ENCODE peak calls at places on chromosome 17, in six cellular contexts. F is HTR-8/SVneo; A is NCI-H774; U is amniotic stem cell; O is cardiac muscle cell; G is CD8-positive, alpha-beta memory T cell. I is an unnamed sample.

GRCh38 chr17:40063034-40063765 is 435 bp downstream of the THRA start:
- DNase-seq in G (no peak), O (peak), U (no peak), F (no peak), A (peak), I (peak)

GRCh38 chr17:59899099-59899498 is 6.2 kb downstream of the RPS6KB1 start:
- DNase-seq in U (peak), F (peak), G (no peak), A (peak), O (no peak), I (no peak)

GRCh38 chr17:29555840-29556239 is 11.0 kb downstream of the ABHD15 start:
- DNase-seq in U (no peak), A (no peak), F (no peak), O (no peak), G (no peak), I (no peak)

GRCh38 chr17:27878776-27879562 is 14.2 kb downstream of the LYRM9 start:
- DNase-seq in U (no peak), A (no peak), G (no peak), O (peak), F (no peak), I (peak)

GRCh38 chr17:36918260-36918691 is 19.0 kb upstream of the LHX1 start:
- DNase-seq in F (peak), A (no peak), G (no peak), U (no peak), O (peak), I (no peak)

GRCh38 chr17:2207815-2208515 is 95.6 kb downstream of the SMG6 start:
- DNase-seq in U (no peak), F (no peak), G (no peak), O (peak), A (no peak), I (no peak)

GRCh38 chr17:55295411-55296170 is 30.8 kb downstream of the HLF start:
- DNase-seq in F (peak), A (peak), O (peak), G (peak), U (peak), I (peak)

GRCh38 chr17:72984145-72984924 is 108.2 kb downstream of the SLC39A11 start:
- DNase-seq in G (no peak), F (peak), U (peak), A (no peak), O (no peak), I (no peak)

GRCh38 chr17:8120520-8121443 is 2.5 kb upstream of the ALOXE3 start:
- DNase-seq in U (no peak), G (peak), O (peak), A (peak), F (peak), I (peak)

GRCh38 chr17:74686761-74687160 is 26.0 kb downstream of the CD300LF start:
- DNase-seq in U (no peak), G (no peak), O (no peak), A (no peak), F (no peak), I (peak)

GRCh38 chr17:142102-142661 is 4.8 kb downstream of the SCGB1C2 start:
- DNase-seq in O (no peak), G (no peak), A (no peak), U (no peak), F (peak), I (peak)

GRCh38 chr17:352421-353212 is at the start of gene RPH3AL:
- DNase-seq in G (no peak), F (no peak), U (no peak), A (peak), O (peak), I (peak)

GRCh38 chr17:7042507-7043194 is 1.2 kb downstream of the SLC16A11 start:
- DNase-seq in U (no peak), A (no peak), G (peak), F (no peak), O (no peak), I (no peak)

GRCh38 chr17:58302919-58303551 is 22.3 kb upstream of the MPO start:
- DNase-seq in F (no peak), U (no peak), O (no peak), G (no peak), A (no peak), I (no peak)

GRCh38 chr17:79769596-79770520 is 8.1 kb upstream of the CBX2 start:
- DNase-seq in F (no peak), G (no peak), A (no peak), O (no peak), U (no peak), I (no peak)

GRCh38 chr17:59355695-59356323 is 24.4 kb downstream of the YPEL2 start:
- DNase-seq in A (no peak), G (no peak), O (no peak), F (no peak), U (no peak), I (no peak)

GRCh38 chr17:8707591-8708453 is 36.8 kb downstream of the CCDC42 start:
- DNase-seq in F (no peak), G (no peak), O (peak), U (no peak), A (no peak), I (no peak)

GRCh38 chr17:79305831-79306687 is 231.4 kb downstream of the ENGASE start:
- DNase-seq in F (no peak), A (no peak), U (no peak), O (no peak), G (no peak), I (no peak)

GRCh38 chr17:11953924-11954323 is 43.4 kb downstream of the ZNF18 start:
- DNase-seq in F (no peak), U (no peak), A (no peak), O (no peak), G (no peak), I (no peak)

GRCh38 chr17:57097832-57098421 is 12.9 kb downstream of the AKAP1 start:
- DNase-seq in F (no peak), O (peak), A (no peak), U (no peak), G (no peak), I (peak)

GRCh38 chr17:20935740-20936139 is 107.1 kb downstream of the USP22 start:
- DNase-seq in G (no peak), F (peak), A (no peak), O (no peak), U (peak), I (peak)

GRCh38 chr17:7173687-7174602 is 5.2 kb downstream of the ASGR1 start:
- DNase-seq in A (no peak), G (peak), F (no peak), O (peak), U (no peak), I (no peak)

GRCh38 chr17:4487820-4488716 is 10.6 kb upstream of the SPNS2 start:
- DNase-seq in G (no peak), F (no peak), U (no peak), O (peak), A (no peak), I (no peak)

GRCh38 chr17:8185580-8186445 is 4.2 kb downstream of the BORCS6 start:
- DNase-seq in G (peak), O (peak), U (no peak), F (peak), A (peak), I (peak)

GRCh38 chr17:71633391-71633849 is 487.4 kb upstream of the SOX9 start:
- DNase-seq in O (no peak), G (no peak), A (no peak), U (no peak), F (peak), I (no peak)

GRCh38 chr17:4853195-4853762 is 20.1 kb downstream of the MINK1 start:
- DNase-seq in G (peak), U (no peak), A (no peak), O (no peak), F (no peak), I (no peak)

GRCh38 chr17:5033352-5034015 is 1.7 kb downstream of the SLC52A1 start:
- DNase-seq in A (no peak), O (no peak), G (no peak), F (no peak), U (no peak), I (no peak)

GRCh38 chr17:33142703-33143299 is 150.3 kb downstream of the ASIC2 start:
- DNase-seq in O (peak), U (no peak), F (peak), A (no peak), G (no peak), I (no peak)

GRCh38 chr17:40727447-40728231 is 24.1 kb upstream of the KRT24 start:
- DNase-seq in G (no peak), O (no peak), F (no peak), A (no peak), U (no peak), I (no peak)

GRCh38 chr17:6303664-6304063 is 131.3 kb downstream of the AIPL1 start:
- DNase-seq in U (no peak), G (no peak), F (peak), O (peak), A (no peak), I (no peak)

GRCh38 chr17:15972497-15972951 is 27.0 kb downstream of the ZSWIM7 start:
- DNase-seq in O (no peak), F (no peak), A (no peak), U (no peak), G (no peak), I (no peak)

GRCh38 chr17:41959336-41960095 is 7.1 kb upstream of the CNP start:
- DNase-seq in A (no peak), O (peak), F (peak), U (no peak), G (no peak), I (peak)

I was measured in SHP77.